ENCODE peak calls at places on chromosomes 1 and 21, in six cellular contexts. One of them, this sample, is unnamed.

GRCh38 chr1:58011978-58012377 is 534.5 kb downstream of the OMA1 start:
- DNase-seq in A549: no peak
- DNase-seq in right cardiac atrium: no peak
- DNase-seq in neural progenitor cell: no peak
- DNase-seq in fibroblast of pulmonary artery: no peak
- DNase-seq in psoas muscle: no peak
- DNase-seq in this sample: no peak

GRCh38 chr1:19872190-19872589 is 10.0 kb upstream of the OTUD3 start:
- DNase-seq in A549: no peak
- DNase-seq in right cardiac atrium: no peak
- DNase-seq in neural progenitor cell: no peak
- DNase-seq in fibroblast of pulmonary artery: no peak
- DNase-seq in psoas muscle: no peak
- DNase-seq in this sample: no peak

GRCh38 chr1:8351693-8352470 is 34.0 kb downstream of the SLC45A1 start:
- DNase-seq in A549: peak; percentile 32
- DNase-seq in right cardiac atrium: no peak
- DNase-seq in neural progenitor cell: peak; percentile 81
- DNase-seq in fibroblast of pulmonary artery: no peak
- DNase-seq in psoas muscle: no peak
- DNase-seq in this sample: no peak

GRCh38 chr1:6958407-6958806 is 173.2 kb downstream of the CAMTA1 start:
- DNase-seq in A549: no peak
- DNase-seq in right cardiac atrium: no peak
- DNase-seq in neural progenitor cell: no peak
- DNase-seq in fibroblast of pulmonary artery: peak; percentile 9
- DNase-seq in psoas muscle: no peak
- DNase-seq in this sample: no peak

GRCh38 chr1:112998592-112999235 is 42.7 kb upstream of the SLC16A1 start:
- DNase-seq in A549: no peak
- DNase-seq in right cardiac atrium: peak; percentile 82
- DNase-seq in neural progenitor cell: no peak
- DNase-seq in fibroblast of pulmonary artery: peak; percentile 97
- DNase-seq in psoas muscle: peak; percentile 51
- DNase-seq in this sample: peak; percentile 45

GRCh38 chr1:45802343-45803298 is 791 bp upstream of the MAST2 start:
- DNase-seq in A549: peak; percentile 86
- DNase-seq in right cardiac atrium: peak; percentile 76
- DNase-seq in neural progenitor cell: peak; percentile 38
- DNase-seq in fibroblast of pulmonary artery: peak; percentile 94
- DNase-seq in psoas muscle: peak; percentile 84
- DNase-seq in this sample: peak; percentile 68

GRCh38 chr1:187037973-187038553 is 209.3 kb downstream of the PLA2G4A start:
- DNase-seq in A549: no peak
- DNase-seq in right cardiac atrium: no peak
- DNase-seq in neural progenitor cell: no peak
- DNase-seq in fibroblast of pulmonary artery: no peak
- DNase-seq in psoas muscle: no peak
- DNase-seq in this sample: no peak

GRCh38 chr1:158283965-158284364 is 5.8 kb upstream of the CD1C start:
- DNase-seq in A549: no peak
- DNase-seq in right cardiac atrium: no peak
- DNase-seq in neural progenitor cell: no peak
- DNase-seq in fibroblast of pulmonary artery: peak; percentile 7
- DNase-seq in psoas muscle: no peak
- DNase-seq in this sample: no peak

GRCh38 chr1:210598135-210598652 is 269.5 kb downstream of the HHAT start:
- DNase-seq in A549: peak; percentile 66
- DNase-seq in right cardiac atrium: peak; percentile 75
- DNase-seq in neural progenitor cell: no peak
- DNase-seq in fibroblast of pulmonary artery: peak; percentile 71
- DNase-seq in psoas muscle: peak; percentile 69
- DNase-seq in this sample: no peak

GRCh38 chr1:66175107-66175506 is 358.8 kb upstream of the SGIP1 start:
- DNase-seq in A549: no peak
- DNase-seq in right cardiac atrium: no peak
- DNase-seq in neural progenitor cell: no peak
- DNase-seq in fibroblast of pulmonary artery: no peak
- DNase-seq in psoas muscle: no peak
- DNase-seq in this sample: no peak

GRCh38 chr1:108107658-108108057 is 92.5 kb downstream of the SLC25A24 start:
- DNase-seq in A549: peak; percentile 7
- DNase-seq in right cardiac atrium: no peak
- DNase-seq in neural progenitor cell: no peak
- DNase-seq in fibroblast of pulmonary artery: peak; percentile 46
- DNase-seq in psoas muscle: no peak
- DNase-seq in this sample: no peak

GRCh38 chr1:10211805-10212405 is 1.5 kb downstream of the KIF1B start:
- DNase-seq in A549: peak; percentile 9
- DNase-seq in right cardiac atrium: no peak
- DNase-seq in neural progenitor cell: no peak
- DNase-seq in fibroblast of pulmonary artery: no peak
- DNase-seq in psoas muscle: peak; percentile 33
- DNase-seq in this sample: no peak

GRCh38 chr1:185644531-185644930 is 89.7 kb upstream of the HMCN1 start:
- DNase-seq in A549: no peak
- DNase-seq in right cardiac atrium: no peak
- DNase-seq in neural progenitor cell: no peak
- DNase-seq in fibroblast of pulmonary artery: no peak
- DNase-seq in psoas muscle: no peak
- DNase-seq in this sample: no peak

GRCh38 chr1:7487756-7488474 is 283.2 kb upstream of the VAMP3 start:
- DNase-seq in A549: no peak
- DNase-seq in right cardiac atrium: peak; percentile 3
- DNase-seq in neural progenitor cell: no peak
- DNase-seq in fibroblast of pulmonary artery: no peak
- DNase-seq in psoas muscle: no peak
- DNase-seq in this sample: no peak

GRCh38 chr1:94707321-94708298 is 112.5 kb upstream of the SLC44A3 start:
- DNase-seq in A549: no peak
- DNase-seq in right cardiac atrium: peak; percentile 77
- DNase-seq in neural progenitor cell: no peak
- DNase-seq in fibroblast of pulmonary artery: peak; percentile 89
- DNase-seq in psoas muscle: peak; percentile 48
- DNase-seq in this sample: peak; percentile 46

GRCh38 chr1:234114648-234115307 is 210.3 kb downstream of the SLC35F3 start:
- DNase-seq in A549: peak; percentile 52
- DNase-seq in right cardiac atrium: no peak
- DNase-seq in neural progenitor cell: peak; percentile 75
- DNase-seq in fibroblast of pulmonary artery: peak; percentile 71
- DNase-seq in psoas muscle: no peak
- DNase-seq in this sample: no peak

GRCh38 chr1:90488451-90488850 is 228.7 kb downstream of the BARHL2 start:
- DNase-seq in A549: no peak
- DNase-seq in right cardiac atrium: no peak
- DNase-seq in neural progenitor cell: no peak
- DNase-seq in fibroblast of pulmonary artery: peak; percentile 21
- DNase-seq in psoas muscle: no peak
- DNase-seq in this sample: no peak

GRCh38 chr1:177278626-177279390 is 108.0 kb downstream of the BRINP2 start:
- DNase-seq in A549: no peak
- DNase-seq in right cardiac atrium: no peak
- DNase-seq in neural progenitor cell: no peak
- DNase-seq in fibroblast of pulmonary artery: peak; percentile 43
- DNase-seq in psoas muscle: peak; percentile 15
- DNase-seq in this sample: no peak

GRCh38 chr1:209720326-209720725 is 15.7 kb downstream of the HSD11B1 start:
- DNase-seq in A549: no peak
- DNase-seq in right cardiac atrium: no peak
- DNase-seq in neural progenitor cell: no peak
- DNase-seq in fibroblast of pulmonary artery: peak; percentile 40
- DNase-seq in psoas muscle: no peak
- DNase-seq in this sample: no peak

GRCh38 chr1:207821464-207822045 is 69.7 kb downstream of the CD46 start:
- DNase-seq in A549: no peak
- DNase-seq in right cardiac atrium: no peak
- DNase-seq in neural progenitor cell: no peak
- DNase-seq in fibroblast of pulmonary artery: no peak
- DNase-seq in psoas muscle: no peak
- DNase-seq in this sample: no peak

GRCh38 chr1:9889411-9889810 is 20.7 kb downstream of the CTNNBIP1 start:
- DNase-seq in A549: no peak
- DNase-seq in right cardiac atrium: no peak
- DNase-seq in neural progenitor cell: no peak
- DNase-seq in fibroblast of pulmonary artery: no peak
- DNase-seq in psoas muscle: no peak
- DNase-seq in this sample: no peak

GRCh38 chr21:38768385-38769071 is 37.2 kb upstream of the ETS2 start:
- DNase-seq in A549: no peak
- DNase-seq in right cardiac atrium: no peak
- DNase-seq in neural progenitor cell: no peak
- DNase-seq in fibroblast of pulmonary artery: peak; percentile 89
- DNase-seq in psoas muscle: no peak
- DNase-seq in this sample: no peak

GRCh38 chr21:34345091-34345871 is 18.5 kb upstream of the KCNE2 start:
- DNase-seq in A549: no peak
- DNase-seq in right cardiac atrium: no peak
- DNase-seq in neural progenitor cell: no peak
- DNase-seq in fibroblast of pulmonary artery: no peak
- DNase-seq in psoas muscle: no peak
- DNase-seq in this sample: peak; percentile 27
- H3K4me3 ChIP-seq in A549: no peak overlapping the region
- H3K4me3 ChIP-seq in right cardiac atrium: no peak overlapping the region
- H3K4me3 ChIP-seq in neural progenitor cell: no peak overlapping the region
- H3K4me3 ChIP-seq in fibroblast of pulmonary artery: no peak overlapping the region
- H3K4me3 ChIP-seq in psoas muscle: no peak overlapping the region
- H3K4me3 ChIP-seq in this sample: no peak overlapping the region

GRCh38 chr1:153307221-153307600 is 5.5 kb downstream of the PGLYRP3 start:
- DNase-seq in A549: no peak
- DNase-seq in right cardiac atrium: no peak
- DNase-seq in neural progenitor cell: no peak
- DNase-seq in fibroblast of pulmonary artery: no peak
- DNase-seq in psoas muscle: no peak
- DNase-seq in this sample: no peak

GRCh38 chr1:153305682-153306081 is 7.1 kb downstream of the PGLYRP3 start:
- DNase-seq in A549: no peak
- DNase-seq in right cardiac atrium: no peak
- DNase-seq in neural progenitor cell: no peak
- DNase-seq in fibroblast of pulmonary artery: no peak
- DNase-seq in psoas muscle: no peak
- DNase-seq in this sample: no peak

GRCh38 chr1:153308540-153308939 is 4.2 kb downstream of the PGLYRP3 start:
- DNase-seq in A549: no peak
- DNase-seq in right cardiac atrium: no peak
- DNase-seq in neural progenitor cell: no peak
- DNase-seq in fibroblast of pulmonary artery: no peak
- DNase-seq in psoas muscle: no peak
- DNase-seq in this sample: no peak

GRCh38 chr1:153309441-153309840 is 3.3 kb downstream of the PGLYRP3 start:
- DNase-seq in A549: no peak
- DNase-seq in right cardiac atrium: no peak
- DNase-seq in neural progenitor cell: no peak
- DNase-seq in fibroblast of pulmonary artery: no peak
- DNase-seq in psoas muscle: no peak
- DNase-seq in this sample: no peak

DNA sequence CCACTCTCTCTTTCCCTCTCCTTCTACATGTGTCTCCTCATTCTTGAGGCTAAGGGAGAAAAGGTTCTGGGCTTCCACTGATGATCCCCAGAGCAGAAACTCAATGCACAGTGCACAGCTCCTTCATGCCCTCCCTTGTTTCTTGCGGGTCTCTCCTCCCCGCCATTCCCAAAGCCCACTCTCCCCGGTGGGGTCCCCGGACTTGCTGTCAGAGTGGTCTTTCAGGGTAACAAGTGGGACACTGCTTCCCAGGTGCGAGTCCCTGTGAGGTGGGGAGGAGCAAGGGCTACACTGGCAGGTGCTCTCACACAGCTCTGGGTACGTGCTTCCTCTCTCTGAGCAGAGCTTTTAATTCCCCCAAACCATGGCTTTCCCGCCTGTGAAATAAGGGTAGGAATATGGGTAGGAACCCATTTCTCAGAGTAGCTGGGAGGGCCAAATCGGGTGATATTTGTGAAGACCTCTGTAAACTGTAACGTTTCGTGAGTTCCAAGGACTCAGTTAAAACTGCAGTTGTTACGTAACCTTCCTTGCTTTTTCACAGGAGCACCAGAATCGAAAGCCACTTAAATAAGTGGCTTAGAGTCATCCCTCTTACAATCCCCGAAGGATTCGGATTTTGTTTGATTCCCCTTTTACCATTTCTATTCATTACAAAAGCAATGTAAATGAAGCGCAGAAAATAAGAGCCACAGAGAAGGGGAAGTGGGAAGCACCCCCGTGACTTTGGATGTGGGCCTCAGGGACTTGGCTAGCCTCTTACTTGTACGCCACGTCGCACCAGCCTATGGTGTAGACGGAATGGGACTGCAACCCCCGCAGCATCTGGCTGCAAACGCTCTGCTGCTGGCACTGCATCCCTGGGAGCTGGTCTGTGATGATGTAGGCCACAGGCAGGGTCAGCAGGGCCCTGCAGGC is 6.2 kb downstream of the PGLYRP3 start:
- DNase-seq in A549: no peak
- DNase-seq in right cardiac atrium: no peak
- DNase-seq in neural progenitor cell: no peak
- DNase-seq in fibroblast of pulmonary artery: no peak
- DNase-seq in psoas muscle: no peak
- DNase-seq in this sample: no peak
- H3K4me3 ChIP-seq in A549: no peak overlapping the region
- H3K4me3 ChIP-seq in right cardiac atrium: no peak overlapping the region
- H3K4me3 ChIP-seq in neural progenitor cell: no peak overlapping the region
- H3K4me3 ChIP-seq in fibroblast of pulmonary artery: no peak overlapping the region
- H3K4me3 ChIP-seq in psoas muscle: no peak overlapping the region
- H3K4me3 ChIP-seq in this sample: no peak overlapping the region

GRCh38 chr1:200027264-200027823 is at the start of gene NR5A2:
- DNase-seq in A549: peak; percentile 80
- DNase-seq in right cardiac atrium: no peak
- DNase-seq in neural progenitor cell: no peak
- DNase-seq in fibroblast of pulmonary artery: no peak
- DNase-seq in psoas muscle: no peak
- DNase-seq in this sample: no peak
- H3K4me3 ChIP-seq in A549: peak within 1 kb of the TSS; percentile 48
- H3K4me3 ChIP-seq in right cardiac atrium: peak within 1 kb of the TSS; percentile 79
- H3K4me3 ChIP-seq in neural progenitor cell: peak within 1 kb of the TSS; percentile 60
- H3K4me3 ChIP-seq in fibroblast of pulmonary artery: peak within 1 kb of the TSS; percentile 62
- H3K4me3 ChIP-seq in psoas muscle: peak within 1 kb of the TSS; percentile 62
- H3K4me3 ChIP-seq in this sample: peak within 1 kb of the TSS; percentile 63

GRCh38 chr21:42413500-42413899 is 9.8 kb downstream of the UBASH3A start:
- DNase-seq in A549: no peak
- DNase-seq in right cardiac atrium: no peak
- DNase-seq in neural progenitor cell: no peak
- DNase-seq in fibroblast of pulmonary artery: no peak
- DNase-seq in psoas muscle: no peak
- DNase-seq in this sample: no peak

GRCh38 chr21:42414928-42415769 is 11.4 kb downstream of the UBASH3A start:
- DNase-seq in A549: peak; percentile 74
- DNase-seq in right cardiac atrium: no peak
- DNase-seq in neural progenitor cell: no peak
- DNase-seq in fibroblast of pulmonary artery: peak; percentile 57
- DNase-seq in psoas muscle: no peak
- DNase-seq in this sample: no peak

GRCh38 chr21:42413093-42413492 is 9.4 kb downstream of the UBASH3A start:
- DNase-seq in A549: no peak
- DNase-seq in right cardiac atrium: no peak
- DNase-seq in neural progenitor cell: no peak
- DNase-seq in fibroblast of pulmonary artery: no peak
- DNase-seq in psoas muscle: no peak
- DNase-seq in this sample: no peak

GRCh38 chr21:42414553-42414927 is 10.8 kb downstream of the UBASH3A start:
- DNase-seq in A549: no peak
- DNase-seq in right cardiac atrium: no peak
- DNase-seq in neural progenitor cell: no peak
- DNase-seq in fibroblast of pulmonary artery: no peak
- DNase-seq in psoas muscle: no peak
- DNase-seq in this sample: no peak

GRCh38 chr21:42414066-42414465 is 10.4 kb downstream of the UBASH3A start:
- DNase-seq in A549: no peak
- DNase-seq in right cardiac atrium: no peak
- DNase-seq in neural progenitor cell: no peak
- DNase-seq in fibroblast of pulmonary artery: no peak
- DNase-seq in psoas muscle: no peak
- DNase-seq in this sample: no peak
- H3K4me3 ChIP-seq in A549: no peak overlapping the region
- H3K4me3 ChIP-seq in right cardiac atrium: no peak overlapping the region
- H3K4me3 ChIP-seq in neural progenitor cell: no peak overlapping the region
- H3K4me3 ChIP-seq in fibroblast of pulmonary artery: no peak overlapping the region
- H3K4me3 ChIP-seq in psoas muscle: no peak overlapping the region
- H3K4me3 ChIP-seq in this sample: no peak overlapping the region